ENCODE peak calls at places on chromosome 4, in ten cellular contexts. W, K, X, E, S, Q, A, C, P and Z are unnamed samples.
A peak's percentile ranks its signal among the peaks of the same experiment; 100 is the strongest.

GRCh38 chr4:162422312-162422711 is 258.5 kb upstream of the FSTL5 start:
- DNase-seq in W (no peak), K (no peak), X (no peak), E (no peak), S (no peak), Q (no peak), A (no peak), C (no peak), P (no peak), Z (no peak)

GRCh38 chr4:183157215-183157614 is 58.2 kb downstream of the WWC2 start:
- DNase-seq in W (no peak), K (no peak), X (no peak), E (no peak), S (no peak), Q (no peak), A (no peak), C (no peak), P (no peak), Z (no peak)

GRCh38 chr4:30399476-30399875 is 320.7 kb upstream of the PCDH7 start:
- DNase-seq in W (no peak), K (no peak), X (no peak), E (no peak), S (no peak), Q (no peak), A (no peak), C (peak; percentile 14), P (no peak), Z (no peak)

GRCh38 chr4:153393397-153393796 is 48.9 kb downstream of the MND1 start:
- DNase-seq in W (no peak), K (no peak), X (no peak), E (peak; percentile 81), S (no peak), Q (no peak), A (peak; percentile 64), C (peak; percentile 84), P (no peak), Z (peak; percentile 23)

GRCh38 chr4:184792950-184793555 is 32.7 kb downstream of the ACSL1 start:
- DNase-seq in W (no peak), K (peak; percentile 95), X (no peak), E (peak; percentile 91), S (no peak), Q (peak; percentile 29), A (peak; percentile 94), C (peak; percentile 87), P (no peak), Z (peak; percentile 81)

GRCh38 chr4:110020139-110020538 is 107.5 kb downstream of the EGF start:
- DNase-seq in W (no peak), K (no peak), X (no peak), E (peak; percentile 65), S (no peak), Q (no peak), A (peak; percentile 31), C (peak; percentile 8), P (no peak), Z (no peak)

GRCh38 chr4:63492515-63492914 is 916.7 kb downstream of the TECRL start:
- DNase-seq in W (no peak), K (no peak), X (no peak), E (no peak), S (no peak), Q (no peak), A (no peak), C (no peak), P (no peak), Z (no peak)

GRCh38 chr4:110454456-110454855 is 21.5 kb upstream of the ENPEP start:
- DNase-seq in W (no peak), K (no peak), X (no peak), E (no peak), S (no peak), Q (no peak), A (no peak), C (no peak), P (no peak), Z (no peak)

GRCh38 chr4:152356428-152357034 is 179.4 kb downstream of the FBXW7 start:
- DNase-seq in W (no peak), K (no peak), X (no peak), E (peak; percentile 43), S (no peak), Q (no peak), A (peak; percentile 13), C (no peak), P (no peak), Z (no peak)

GRCh38 chr4:31964691-31965090 is 1244.5 kb downstream of the PCDH7 start:
- DNase-seq in W (no peak), K (no peak), X (no peak), E (no peak), S (no peak), Q (no peak), A (no peak), C (no peak), P (no peak), Z (no peak)

GRCh38 chr4:119286377-119287002 is 35.4 kb downstream of the FABP2 start:
- DNase-seq in W (peak; percentile 19), K (no peak), X (no peak), E (peak; percentile 67), S (no peak), Q (no peak), A (peak; percentile 50), C (peak; percentile 56), P (no peak), Z (peak; percentile 6)

GRCh38 chr4:15963001-15963451 is at the start of gene FGFBP2:
- DNase-seq in W (peak; percentile 83), K (peak; percentile 45), X (no peak), E (peak; percentile 55), S (no peak), Q (peak; percentile 44), A (peak; percentile 63), C (peak; percentile 41), P (peak; percentile 19), Z (peak; percentile 55)

GRCh38 chr4:150591284-150591874 is 9.4 kb downstream of the MAB21L2 start:
- DNase-seq in W (no peak), K (no peak), X (no peak), E (no peak), S (no peak), Q (no peak), A (no peak), C (no peak), P (peak; percentile 88), Z (no peak)

GRCh38 chr4:53941331-53941730 is 123.1 kb downstream of the CHIC2 start:
- DNase-seq in W (no peak), K (no peak), X (no peak), E (no peak), S (no peak), Q (no peak), A (no peak), C (no peak), P (no peak), Z (no peak)

GRCh38 chr4:189305500-189305899 is 635.2 kb upstream of the FRG1 start:
- DNase-seq in W (no peak), K (no peak), X (no peak), E (no peak), S (no peak), Q (no peak), A (no peak), C (no peak), P (no peak), Z (no peak)

GRCh38 chr4:46994007-46994405 is 625 bp upstream of the GABRA4 start:
- DNase-seq in W (no peak), K (no peak), X (no peak), E (peak; percentile 3), S (no peak), Q (no peak), A (no peak), C (peak; percentile 12), P (no peak), Z (no peak)

GRCh38 chr4:185203380-185204237 is at the start of gene CFAP97:
- DNase-seq in W (peak; percentile 89), K (peak; percentile 70), X (peak; percentile 96), E (peak; percentile 86), S (peak; percentile 86), Q (peak; percentile 60), A (peak; percentile 80), C (peak; percentile 82), P (peak; percentile 86), Z (peak; percentile 84)

GRCh38 chr4:107392380-107392779 is 327.7 kb downstream of the PAPSS1 start:
- DNase-seq in W (no peak), K (no peak), X (no peak), E (no peak), S (no peak), Q (no peak), A (no peak), C (no peak), P (no peak), Z (no peak)

GRCh38 chr4:56976878-56977320 is 507 bp downstream of the NOA1 start:
- DNase-seq in W (no peak), K (no peak), X (no peak), E (no peak), S (peak; percentile 32), Q (no peak), A (no peak), C (no peak), P (no peak), Z (peak; percentile 5)

GRCh38 chr4:132646186-132646585 is 502.9 kb upstream of the PCDH10 start:
- DNase-seq in W (no peak), K (no peak), X (no peak), E (no peak), S (no peak), Q (no peak), A (no peak), C (peak; percentile 6), P (no peak), Z (peak; percentile 0)

GRCh38 chr4:176668324-176668723 is 124.4 kb downstream of the VEGFC start:
- DNase-seq in W (no peak), K (no peak), X (no peak), E (no peak), S (no peak), Q (no peak), A (no peak), C (peak; percentile 19), P (no peak), Z (no peak)

GRCh38 chr4:86498560-86499166 is 95.5 kb upstream of the PTPN13 start:
- DNase-seq in W (no peak), K (peak; percentile 72), X (no peak), E (peak; percentile 69), S (peak; percentile 7), Q (no peak), A (peak; percentile 53), C (peak; percentile 72), P (peak; percentile 58), Z (peak; percentile 25)

GRCh38 chr4:84159767-84160166 is 339.3 kb downstream of the NKX6-1 start:
- DNase-seq in W (no peak), K (no peak), X (no peak), E (no peak), S (no peak), Q (no peak), A (peak; percentile 24), C (no peak), P (peak; percentile 35), Z (no peak)

GRCh38 chr4:108188770-108189169 is 20.0 kb upstream of the LEF1 start:
- DNase-seq in W (no peak), K (no peak), X (no peak), E (no peak), S (no peak), Q (no peak), A (no peak), C (no peak), P (no peak), Z (no peak)

GRCh38 chr4:45350438-45350837 is 624.1 kb upstream of the GNPDA2 start:
- DNase-seq in W (no peak), K (no peak), X (no peak), E (no peak), S (no peak), Q (no peak), A (no peak), C (peak; percentile 4), P (peak; percentile 10), Z (no peak)

GRCh38 chr4:74886490-74886889 is 46.4 kb upstream of the PARM1 start:
- DNase-seq in W (no peak), K (no peak), X (no peak), E (peak; percentile 51), S (no peak), Q (no peak), A (no peak), C (no peak), P (no peak), Z (no peak)

GRCh38 chr4:94068712-94069111 is 139.0 kb upstream of the SMARCAD1 start:
- DNase-seq in W (no peak), K (no peak), X (no peak), E (no peak), S (no peak), Q (no peak), A (no peak), C (no peak), P (peak; percentile 29), Z (no peak)

GRCh38 chr4:163932504-163932903 is 438.0 kb downstream of the TMA16 start:
- DNase-seq in W (no peak), K (no peak), X (no peak), E (no peak), S (no peak), Q (no peak), A (no peak), C (no peak), P (no peak), Z (no peak)